ENCODE peak calls at places on chromosomes 16 and 17, in eight cellular contexts. O, P, J, F, Y, C, I and R are unnamed samples.

GRCh38 chr16:5916711-5917191 is 819.2 kb upstream of the EEF2KMT start:
- DNase-seq in J (peak; percentile 40), P (no peak), I (no peak), C (no peak), O (no peak), F (no peak), Y (no peak), R (no peak)

GRCh38 chr16:49592507-49593422 is 219.2 kb downstream of the C16orf78 start:
- DNase-seq in J (no peak), C (no peak), O (no peak), Y (no peak), I (peak; percentile 45), P (peak; percentile 17), F (no peak), R (no peak)

GRCh38 chr16:19753815-19754643 is 36.0 kb downstream of the IQCK start:
- DNase-seq in C (no peak), F (peak; percentile 49), J (peak; percentile 64), O (no peak), P (peak; percentile 27), I (no peak), Y (no peak), R (no peak)

GRCh38 chr16:27439273-27440018 is 37.5 kb downstream of the IL21R start:
- DNase-seq in C (no peak), O (no peak), I (no peak), F (no peak), Y (no peak), J (no peak), P (no peak), R (no peak)

GRCh38 chr16:48812856-48813255 is 202.9 kb upstream of the N4BP1 start:
- DNase-seq in O (no peak), Y (no peak), J (no peak), I (no peak), F (no peak), C (no peak), P (no peak), R (no peak)

GRCh38 chr16:69131749-69132423 is 502 bp downstream of the CHTF8 start:
- DNase-seq in P (peak; percentile 55), I (no peak), Y (peak; percentile 82), C (peak; percentile 78), J (peak; percentile 80), F (peak; percentile 83), O (peak; percentile 80), R (peak; percentile 87)

GRCh38 chr17:17398928-17399926 is 77.6 kb upstream of the MED9 start:
- DNase-seq in P (no peak), I (no peak), F (no peak), J (no peak), O (no peak), Y (peak; percentile 41), C (no peak), R (no peak)

GRCh38 chr16:60204221-60204620 is 1470.1 kb upstream of the GOT2 start:
- DNase-seq in O (no peak), Y (no peak), I (no peak), P (no peak), F (no peak), J (no peak), C (no peak), R (no peak)

GRCh38 chr16:58970775-58971174 is 236.7 kb upstream of the GOT2 start:
- DNase-seq in P (no peak), F (no peak), J (no peak), C (no peak), Y (no peak), O (no peak), I (no peak), R (no peak)

GRCh38 chr16:49500211-49500610 is 126.6 kb downstream of the C16orf78 start:
- DNase-seq in F (no peak), P (no peak), Y (no peak), C (no peak), I (no peak), J (no peak), O (no peak), R (no peak)

GRCh38 chr16:14104066-14104465 is 32.9 kb downstream of the MRTFB start:
- DNase-seq in I (no peak), Y (no peak), P (no peak), J (no peak), O (no peak), C (no peak), F (no peak), R (no peak)

GRCh38 chr16:14101415-14101814 is 30.3 kb downstream of the MRTFB start:
- DNase-seq in P (no peak), I (no peak), O (no peak), C (no peak), J (no peak), Y (no peak), F (no peak), R (no peak)

GRCh38 chr16:14105976-14106375 is 34.9 kb downstream of the MRTFB start:
- DNase-seq in J (no peak), Y (no peak), O (no peak), C (no peak), I (no peak), P (no peak), F (no peak), R (no peak)

GRCh38 chr16:14100825-14101224 is 29.7 kb downstream of the MRTFB start:
- DNase-seq in Y (no peak), J (no peak), F (no peak), I (no peak), C (no peak), O (no peak), P (no peak), R (no peak)

GRCh38 chr16:14102925-14103720 is 32.0 kb downstream of the MRTFB start:
- DNase-seq in P (peak; percentile 44), C (no peak), Y (no peak), J (no peak), F (no peak), O (no peak), I (no peak), R (no peak)
- H3K27ac ChIP-seq in P (no peak overlapping the region), C (no peak overlapping the region), Y (peak overlapping the region; percentile 20), J (no peak overlapping the region), F (no peak overlapping the region), O (no peak overlapping the region), I (no peak overlapping the region), R (no peak overlapping the region)

GRCh38 chr16:3642397-3643094 is 11.9 kb upstream of the DNASE1 start:
- DNase-seq in P (peak; percentile 87), C (no peak), F (peak; percentile 87), J (peak; percentile 70), O (peak; percentile 81), Y (peak; percentile 22), I (no peak), R (no peak)

GRCh38 chr16:3645504-3646347 is 8.8 kb upstream of the DNASE1 start:
- DNase-seq in O (no peak), F (no peak), Y (no peak), J (no peak), I (no peak), C (no peak), P (peak; percentile 64), R (no peak)

GRCh38 chr16:3643095-3643730 is 11.3 kb upstream of the DNASE1 start:
- DNase-seq in Y (no peak), P (no peak), F (no peak), J (no peak), C (no peak), I (no peak), O (no peak), R (no peak)

GRCh38 chr16:3646348-3646920 is 8.1 kb upstream of the DNASE1 start:
- DNase-seq in C (no peak), J (peak; percentile 93), I (no peak), P (peak; percentile 96), O (no peak), F (peak; percentile 92), Y (no peak), R (no peak)

DNA sequence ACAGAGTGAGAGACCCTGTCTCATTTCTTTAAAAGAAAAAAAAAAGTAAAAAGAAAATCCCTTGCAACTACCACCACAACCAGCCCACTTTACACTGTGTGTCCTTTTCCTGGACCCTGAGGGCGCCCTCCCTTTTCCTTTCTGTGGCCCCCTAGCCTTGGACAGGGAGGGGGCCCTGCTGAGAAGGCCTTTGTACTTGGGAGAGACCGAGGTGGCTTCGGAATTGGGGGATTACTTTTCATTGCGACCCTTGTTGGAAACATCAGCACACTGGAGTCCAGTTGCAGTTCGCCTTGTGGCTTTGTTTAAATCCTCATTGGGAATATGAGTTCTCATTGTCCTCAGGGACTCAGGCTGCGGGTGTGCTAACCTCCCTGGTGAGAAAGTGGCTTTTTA is 9.4 kb upstream of the DNASE1 start:
- DNase-seq in Y (no peak), J (no peak), I (no peak), O (no peak), F (no peak), P (no peak), C (no peak), R (no peak)
- H3K4me3 ChIP-seq in Y (no peak overlapping the region), J (no peak overlapping the region), I (no peak overlapping the region), O (no peak overlapping the region), F (no peak overlapping the region), P (no peak overlapping the region), C (no peak overlapping the region), R (no peak overlapping the region)

GRCh38 chr17:78919816-78920516 is 5.2 kb downstream of the TIMP2 start:
- DNase-seq in P (no peak), Y (no peak), F (no peak), I (no peak), J (no peak), O (no peak), C (no peak), R (no peak)
- H3K27ac ChIP-seq in P (no peak overlapping the region), Y (no peak overlapping the region), F (no peak overlapping the region), I (no peak overlapping the region), J (no peak overlapping the region), O (no peak overlapping the region), C (peak overlapping the region; percentile 5), R (no peak overlapping the region)

DNA sequence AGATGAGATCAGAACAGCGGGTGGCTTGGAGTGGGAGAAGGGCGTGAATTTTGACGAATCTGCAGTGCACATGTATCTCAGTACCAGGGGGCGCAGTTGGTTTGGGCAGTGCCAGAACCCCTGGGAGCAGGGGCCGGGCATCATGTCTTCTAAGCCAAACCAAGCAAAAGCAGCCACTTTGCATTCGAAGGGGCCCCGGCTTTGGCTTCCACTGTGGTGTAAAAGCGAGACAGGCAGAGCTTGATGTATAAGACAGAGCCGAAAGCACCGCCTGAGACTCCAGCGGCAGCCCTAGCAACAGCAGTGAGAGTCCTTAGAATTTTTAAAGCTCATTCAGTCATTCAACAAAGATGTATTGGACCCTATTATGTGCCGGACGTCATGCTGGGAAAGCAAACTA is 3.8 kb upstream of the XYLT1 start:
- DNase-seq in I (no peak), J (no peak), C (no peak), F (no peak), P (no peak), Y (no peak), O (no peak), R (no peak)
- H3K4me3 ChIP-seq in I (no peak overlapping the region), J (no peak overlapping the region), C (no peak overlapping the region), F (no peak overlapping the region), P (no peak overlapping the region), Y (no peak overlapping the region), O (no peak overlapping the region), R (no peak overlapping the region)

DNA sequence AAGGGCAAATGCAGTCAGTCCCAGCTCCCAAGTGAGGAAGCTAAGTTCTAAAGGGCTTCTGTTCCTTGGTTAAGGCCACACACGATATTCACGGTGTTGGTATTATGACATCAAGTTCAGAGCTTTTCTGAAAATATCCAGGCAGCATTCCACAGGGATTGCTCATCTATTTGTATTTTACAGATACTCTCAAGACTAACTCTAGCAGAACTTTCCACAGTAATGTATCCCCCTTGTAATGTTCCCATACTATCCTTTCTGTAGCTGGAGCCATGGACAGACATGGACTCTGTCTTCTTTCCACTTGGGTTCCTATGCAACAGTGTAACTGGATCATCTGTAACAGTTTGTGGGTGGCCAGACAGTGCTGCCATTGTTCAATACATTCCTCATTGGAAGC is 13.5 kb downstream of the SDR42E1 start:
- DNase-seq in C (no peak), Y (no peak), O (peak; percentile 21), P (no peak), I (no peak), J (no peak), F (no peak), R (no peak)
- H3K27ac ChIP-seq in C (no peak overlapping the region), Y (no peak overlapping the region), O (no peak overlapping the region), P (no peak overlapping the region), I (no peak overlapping the region), J (no peak overlapping the region), F (peak overlapping the region; percentile 27), R (no peak overlapping the region)

GRCh38 chr17:45425125-45425983 is 7.3 kb downstream of the ARHGAP27 start:
- DNase-seq in O (no peak), F (peak; percentile 96), J (peak; percentile 94), Y (no peak), P (peak; percentile 99), I (no peak), C (no peak), R (peak; percentile 79)
- H3K4me3 ChIP-seq in O (no peak overlapping the region), F (peak overlapping the region; percentile 65), J (peak overlapping the region; percentile 53), Y (no peak overlapping the region), P (peak overlapping the region; percentile 74), I (no peak overlapping the region), C (peak overlapping the region; percentile 50), R (peak overlapping the region; percentile 29)